ENCODE peak calls at places on chromosome 7, in six cellular contexts. Y, H, T, R, P and I are unnamed samples.

GRCh38 chr7:141001122-141001521 is 13.6 kb downstream of the MRPS33 start:
- DNase-seq in R (no peak), H (no peak), Y (no peak), P (no peak), T (no peak), I (no peak)

GRCh38 chr7:22664988-22665798 is 61.8 kb upstream of the IL6 start:
- DNase-seq in H (no peak), T (no peak), R (no peak), Y (no peak), P (no peak), I (no peak)

GRCh38 chr7:100867796-100868485 is 754 bp downstream of the TRIP6 start:
- DNase-seq in H (no peak), T (no peak), Y (peak), P (no peak), R (no peak), I (no peak)

GRCh38 chr7:136391371-136391770 is 414.2 kb upstream of the MTPN start:
- DNase-seq in Y (peak), T (no peak), R (no peak), P (no peak), H (no peak), I (no peak)

GRCh38 chr7:38181111-38181510 is 3.1 kb downstream of the STARD3NL start:
- DNase-seq in T (no peak), R (no peak), Y (no peak), P (no peak), H (no peak), I (no peak)

GRCh38 chr7:140898794-140899548 is 25.8 kb downstream of the BRAF start:
- DNase-seq in H (no peak), T (no peak), R (no peak), Y (peak), P (no peak), I (no peak)

GRCh38 chr7:1103009-1103788 is 15.3 kb downstream of the GPER1 start:
- DNase-seq in Y (no peak), R (peak), T (peak), P (no peak), H (no peak), I (no peak)

GRCh38 chr7:100171087-100171681 is 2.8 kb upstream of the GAL3ST4 start:
- DNase-seq in P (no peak), H (no peak), T (peak), Y (peak), R (no peak), I (peak)

GRCh38 chr7:381211-382117 is 91.5 kb downstream of the FOXL3 start:
- DNase-seq in T (no peak), Y (no peak), P (no peak), H (no peak), R (no peak), I (peak)

GRCh38 chr7:15463801-15464761 is 97.7 kb downstream of the AGMO start:
- DNase-seq in P (no peak), Y (no peak), T (no peak), H (no peak), R (no peak), I (no peak)

GRCh38 chr7:31603076-31603475 is 83.9 kb upstream of the PPP1R17 start:
- DNase-seq in H (peak), T (no peak), Y (peak), P (no peak), R (no peak), I (no peak)

GRCh38 chr7:90766814-90767564 is 170.9 kb downstream of the CDK14 start:
- DNase-seq in P (no peak), T (no peak), Y (peak), R (no peak), H (peak), I (no peak)

GRCh38 chr7:99514050-99514449 is 9.6 kb downstream of the ZKSCAN5 start:
- DNase-seq in P (no peak), T (peak), R (no peak), Y (no peak), H (no peak), I (no peak)

GRCh38 chr7:141660259-141660658 is 41.7 kb downstream of the DENND11 start:
- DNase-seq in R (no peak), H (no peak), T (no peak), Y (no peak), P (no peak), I (no peak)

GRCh38 chr7:37085600-37085999 is 361.3 kb upstream of the AOAH start:
- DNase-seq in P (no peak), T (no peak), R (no peak), H (no peak), Y (no peak), I (no peak)

GRCh38 chr7:19772858-19773337 is 519 bp downstream of the TMEM196 start:
- DNase-seq in P (no peak), H (peak), Y (peak), T (no peak), R (no peak), I (no peak)

GRCh38 chr7:128455556-128456254 is at the start of gene HILPDA:
- DNase-seq in R (peak), H (peak), T (peak), Y (peak), P (peak), I (peak)

GRCh38 chr7:69749358-69749757 is 151.1 kb downstream of the AUTS2 start:
- DNase-seq in Y (peak), H (no peak), T (no peak), P (no peak), R (no peak), I (no peak)

GRCh38 chr7:41870017-41870416 is 167.1 kb upstream of the INHBA start:
- DNase-seq in Y (no peak), R (no peak), H (no peak), P (no peak), T (no peak), I (no peak)

GRCh38 chr7:47574473-47575328 is 7.2 kb downstream of the TNS3 start:
- DNase-seq in Y (no peak), H (no peak), T (no peak), R (no peak), P (no peak), I (no peak)

GRCh38 chr7:110507832-110508231 is 583.1 kb upstream of the LRRN3 start:
- DNase-seq in R (no peak), P (no peak), Y (no peak), H (peak), T (no peak), I (no peak)

GRCh38 chr7:30931927-30932540 is 20.4 kb downstream of the AQP1 start:
- DNase-seq in P (no peak), H (no peak), R (no peak), T (no peak), Y (no peak), I (peak)

GRCh38 chr7:104231054-104232046 is 23.5 kb upstream of the ORC5 start:
- DNase-seq in R (peak), H (peak), Y (peak), P (no peak), T (peak), I (peak)

GRCh38 chr7:115410972-115411686 is 489.2 kb downstream of the MDFIC start:
- DNase-seq in Y (no peak), R (no peak), H (no peak), T (peak), P (no peak), I (no peak)

GRCh38 chr7:142412551-142413193 is 154.8 kb upstream of the PRSS58 start:
- DNase-seq in H (peak), Y (peak), P (no peak), T (peak), R (peak), I (peak)

GRCh38 chr7:44962483-44963251 is 16.1 kb downstream of the MYO1G start:
- DNase-seq in H (no peak), T (no peak), P (no peak), Y (peak), R (no peak), I (no peak)

GRCh38 chr7:46742608-46743000 is 821.5 kb upstream of the IGFBP3 start:
- DNase-seq in T (no peak), R (no peak), Y (peak), H (no peak), P (no peak), I (no peak)